ENCODE peak calls at places on chromosomes 7 and 10, in ten cellular contexts. I is stimulated activated CD8-positive, alpha-beta memory T cell treated with anti-CD3 and anti-CD28 coated beads, Interleukin-4, amount 100 ng/mL, for 1 hour; F is HAP-1; M is kidney; N is stimulated activated CD4-positive, alpha-beta T cell treated with anti-CD3 and anti-CD28 coated beads, Interleukin-1b, Interleukin-23, amount 100 ng/mL, for 24 hours; J is CD8-positive, alpha-beta memory T cell; S is G401; Z is iris pigment epithelial cell; X is iPS-NIHi11; E is AG10803. Y is an unnamed sample.

GRCh38 chr7:15822123-15822495 is 135.6 kb upstream of the MEOX2 start:
- DNase-seq in I (no peak), F (no peak), M (no peak), N (no peak), J (no peak), S (no peak), Z (no peak), X (no peak), E (no peak), Y (no peak)

GRCh38 chr7:116772423-116772852 is 89.9 kb upstream of the CAPZA2 start:
- DNase-seq in I (no peak), F (no peak), M (no peak), N (no peak), J (no peak), S (no peak), Z (peak), X (no peak), E (peak), Y (no peak)

GRCh38 chr7:47264021-47264651 is 317.8 kb downstream of the TNS3 start:
- DNase-seq in I (no peak), F (no peak), M (no peak), N (no peak), J (no peak), S (no peak), Z (no peak), X (no peak), E (no peak), Y (no peak)

GRCh38 chr10:61130366-61130765 is 186.4 kb upstream of the RHOBTB1 start:
- DNase-seq in I (no peak), F (no peak), M (no peak), N (no peak), J (no peak), S (no peak), Z (peak), X (no peak), E (no peak), Y (no peak)

GRCh38 chr10:100364147-100364546 is 17.1 kb downstream of the SCD start:
- DNase-seq in I (no peak), F (no peak), M (no peak), N (no peak), J (no peak), S (no peak), Z (no peak), X (no peak), E (no peak), Y (no peak)

GRCh38 chr10:72688208-72688651 is 3.7 kb upstream of the MCU start:
- DNase-seq in I (no peak), F (no peak), M (no peak), N (no peak), J (no peak), S (no peak), Z (peak), X (peak), E (peak), Y (no peak)

GRCh38 chr7:134905375-134905774 is 80.9 kb upstream of the AGBL3 start:
- DNase-seq in I (no peak), F (no peak), M (peak), N (no peak), J (no peak), S (no peak), Z (peak), X (no peak), E (peak), Y (no peak)

GRCh38 chr10:32333849-32334248 is 13.1 kb downstream of the EPC1 start:
- DNase-seq in I (no peak), F (no peak), M (no peak), N (no peak), J (no peak), S (no peak), Z (no peak), X (no peak), E (no peak), Y (no peak)

GRCh38 chr7:37224746-37225145 is 223.9 kb downstream of the ELMO1 start:
- DNase-seq in I (no peak), F (no peak), M (no peak), N (no peak), J (no peak), S (no peak), Z (no peak), X (no peak), E (no peak), Y (no peak)

GRCh38 chr7:77651544-77652162 is 44.6 kb upstream of the RSBN1L start:
- DNase-seq in I (no peak), F (peak), M (no peak), N (no peak), J (peak), S (peak), Z (peak), X (peak), E (peak), Y (no peak)

GRCh38 chr10:31816318-31816717 is 112.3 kb downstream of the ARHGAP12 start:
- DNase-seq in I (no peak), F (no peak), M (no peak), N (no peak), J (no peak), S (no peak), Z (peak), X (no peak), E (peak), Y (no peak)

GRCh38 chr7:107463139-107464078 is 6.4 kb upstream of the GPR22 start:
- DNase-seq in I (peak), F (peak), M (peak), N (no peak), J (peak), S (peak), Z (peak), X (peak), E (peak), Y (no peak)

GRCh38 chr7:24882989-24883631 is 96.9 kb downstream of the OSBPL3 start:
- DNase-seq in I (no peak), F (no peak), M (no peak), N (peak), J (no peak), S (no peak), Z (peak), X (no peak), E (peak), Y (no peak)

GRCh38 chr7:6179620-6180343 is 92.6 kb downstream of the CYTH3 start:
- DNase-seq in I (no peak), F (no peak), M (peak), N (no peak), J (no peak), S (no peak), Z (no peak), X (peak), E (no peak), Y (no peak)

GRCh38 chr10:79053481-79054202 is 15.1 kb upstream of the ZMIZ1 start:
- DNase-seq in I (no peak), F (peak), M (peak), N (no peak), J (peak), S (no peak), Z (no peak), X (no peak), E (no peak), Y (no peak)

GRCh38 chr10:773562-774161 is 84.2 kb upstream of the DIP2C start:
- DNase-seq in I (no peak), F (no peak), M (peak), N (no peak), J (no peak), S (no peak), Z (no peak), X (no peak), E (no peak), Y (no peak)

GRCh38 chr7:111517441-111518037 is 44.8 kb downstream of the IMMP2L start:
- DNase-seq in I (no peak), F (no peak), M (no peak), N (no peak), J (no peak), S (no peak), Z (peak), X (no peak), E (no peak), Y (no peak)

GRCh38 chr7:73439305-73439704 is 5.7 kb downstream of the FZD9 start:
- DNase-seq in I (no peak), F (no peak), M (no peak), N (no peak), J (no peak), S (no peak), Z (no peak), X (no peak), E (no peak), Y (no peak)

GRCh38 chr7:130888017-130888371 is 154.0 kb upstream of the KLF14 start:
- DNase-seq in I (no peak), F (no peak), M (no peak), N (no peak), J (no peak), S (no peak), Z (no peak), X (no peak), E (no peak), Y (no peak)

GRCh38 chr10:110181451-110181850 is 26.0 kb upstream of the MXI1 start:
- DNase-seq in I (no peak), F (no peak), M (no peak), N (no peak), J (no peak), S (no peak), Z (no peak), X (no peak), E (no peak), Y (no peak)

GRCh38 chr10:101672536-101672935 is 22.4 kb downstream of the FBXW4 start:
- DNase-seq in I (no peak), F (no peak), M (no peak), N (no peak), J (no peak), S (peak), Z (no peak), X (no peak), E (no peak), Y (no peak)

GRCh38 chr7:131898418-131898817 is 342.0 kb upstream of the PODXL start:
- DNase-seq in I (no peak), F (no peak), M (no peak), N (no peak), J (no peak), S (no peak), Z (no peak), X (no peak), E (peak), Y (no peak)

GRCh38 chr7:2786607-2787116 is 57.4 kb downstream of the GNA12 start:
- DNase-seq in I (no peak), F (no peak), M (no peak), N (no peak), J (no peak), S (no peak), Z (no peak), X (no peak), E (no peak), Y (no peak)

GRCh38 chr10:131750171-131750895 is 150.5 kb upstream of the PPP2R2D start:
- DNase-seq in I (no peak), F (no peak), M (peak), N (no peak), J (no peak), S (no peak), Z (no peak), X (no peak), E (no peak), Y (no peak)

Y was measured in SIG-M5.